ENCODE peak calls at places on chromosome 18, in nine cellular contexts. One of them, this sample, is unnamed.

GRCh38 chr18:34758378-34758948 is 48.4 kb downstream of the DTNA start:
- DNase-seq in fibroblast of lung: no peak
- DNase-seq in adrenal gland: no peak
- DNase-seq in neural progenitor cell: no peak
- DNase-seq in lower lobe of right lung: no peak
- DNase-seq in uterus: no peak
- DNase-seq in mesenchymal stem cell: no peak
- DNase-seq in GM23248: no peak
- DNase-seq in mammary epithelial cell: no peak
- DNase-seq in this sample: no peak

GRCh38 chr18:56890632-56891031 is 239.5 kb downstream of the WDR7 start:
- DNase-seq in fibroblast of lung: peak; percentile 79
- DNase-seq in adrenal gland: no peak
- DNase-seq in neural progenitor cell: no peak
- DNase-seq in lower lobe of right lung: no peak
- DNase-seq in uterus: no peak
- DNase-seq in mesenchymal stem cell: peak; percentile 78
- DNase-seq in GM23248: peak; percentile 87
- DNase-seq in mammary epithelial cell: peak; percentile 77
- DNase-seq in this sample: peak; percentile 39

GRCh38 chr18:4260107-4260506 is 195.0 kb downstream of the DLGAP1 start:
- DNase-seq in fibroblast of lung: no peak
- DNase-seq in adrenal gland: no peak
- DNase-seq in neural progenitor cell: no peak
- DNase-seq in lower lobe of right lung: no peak
- DNase-seq in uterus: no peak
- DNase-seq in mesenchymal stem cell: no peak
- DNase-seq in GM23248: no peak
- DNase-seq in mammary epithelial cell: no peak
- DNase-seq in this sample: no peak

GRCh38 chr18:23169683-23170082 is 34.4 kb downstream of the CABLES1 start:
- DNase-seq in fibroblast of lung: no peak
- DNase-seq in adrenal gland: no peak
- DNase-seq in neural progenitor cell: no peak
- DNase-seq in lower lobe of right lung: no peak
- DNase-seq in uterus: no peak
- DNase-seq in mesenchymal stem cell: no peak
- DNase-seq in GM23248: no peak
- DNase-seq in mammary epithelial cell: no peak
- DNase-seq in this sample: no peak

GRCh38 chr18:59022167-59022945 is 117.3 kb upstream of the SEC11C start:
- DNase-seq in fibroblast of lung: peak; percentile 26
- DNase-seq in adrenal gland: no peak
- DNase-seq in neural progenitor cell: no peak
- DNase-seq in lower lobe of right lung: no peak
- DNase-seq in uterus: no peak
- DNase-seq in mesenchymal stem cell: no peak
- DNase-seq in GM23248: peak; percentile 62
- DNase-seq in mammary epithelial cell: no peak
- DNase-seq in this sample: peak; percentile 83

GRCh38 chr18:64183674-64184073 is 34.8 kb upstream of the LINC00305 start:
- DNase-seq in fibroblast of lung: no peak
- DNase-seq in adrenal gland: no peak
- DNase-seq in neural progenitor cell: no peak
- DNase-seq in lower lobe of right lung: no peak
- DNase-seq in uterus: no peak
- DNase-seq in mesenchymal stem cell: no peak
- DNase-seq in GM23248: no peak
- DNase-seq in mammary epithelial cell: no peak
- DNase-seq in this sample: no peak

GRCh38 chr18:10291568-10291981 is 162.9 kb upstream of the APCDD1 start:
- DNase-seq in fibroblast of lung: peak; percentile 32
- DNase-seq in adrenal gland: peak; percentile 28
- DNase-seq in neural progenitor cell: peak; percentile 20
- DNase-seq in lower lobe of right lung: no peak
- DNase-seq in uterus: peak; percentile 37
- DNase-seq in mesenchymal stem cell: peak; percentile 29
- DNase-seq in GM23248: peak; percentile 83
- DNase-seq in mammary epithelial cell: no peak
- DNase-seq in this sample: no peak

GRCh38 chr18:64244571-64244970 is 95.7 kb upstream of the LINC00305 start:
- DNase-seq in fibroblast of lung: no peak
- DNase-seq in adrenal gland: no peak
- DNase-seq in neural progenitor cell: peak; percentile 12
- DNase-seq in lower lobe of right lung: no peak
- DNase-seq in uterus: no peak
- DNase-seq in mesenchymal stem cell: no peak
- DNase-seq in GM23248: no peak
- DNase-seq in mammary epithelial cell: no peak
- DNase-seq in this sample: no peak

GRCh38 chr18:53266850-53267249 is 926.9 kb downstream of the DCC start:
- DNase-seq in fibroblast of lung: no peak
- DNase-seq in adrenal gland: no peak
- DNase-seq in neural progenitor cell: no peak
- DNase-seq in lower lobe of right lung: no peak
- DNase-seq in uterus: no peak
- DNase-seq in mesenchymal stem cell: no peak
- DNase-seq in GM23248: no peak
- DNase-seq in mammary epithelial cell: no peak
- DNase-seq in this sample: no peak

GRCh38 chr18:9973461-9973860 is 59.6 kb downstream of the VAPA start:
- DNase-seq in fibroblast of lung: no peak
- DNase-seq in adrenal gland: no peak
- DNase-seq in neural progenitor cell: no peak
- DNase-seq in lower lobe of right lung: no peak
- DNase-seq in uterus: no peak
- DNase-seq in mesenchymal stem cell: no peak
- DNase-seq in GM23248: no peak
- DNase-seq in mammary epithelial cell: no peak
- DNase-seq in this sample: no peak

GRCh38 chr18:29853126-29853525 is 1189.4 kb downstream of the DSC3 start:
- DNase-seq in fibroblast of lung: no peak
- DNase-seq in adrenal gland: no peak
- DNase-seq in neural progenitor cell: no peak
- DNase-seq in lower lobe of right lung: no peak
- DNase-seq in uterus: no peak
- DNase-seq in mesenchymal stem cell: no peak
- DNase-seq in GM23248: peak; percentile 66
- DNase-seq in mammary epithelial cell: no peak
- DNase-seq in this sample: no peak

GRCh38 chr18:41703744-41704530 is 251.1 kb upstream of the PIK3C3 start:
- DNase-seq in fibroblast of lung: no peak
- DNase-seq in adrenal gland: no peak
- DNase-seq in neural progenitor cell: no peak
- DNase-seq in lower lobe of right lung: no peak
- DNase-seq in uterus: no peak
- DNase-seq in mesenchymal stem cell: peak; percentile 63
- DNase-seq in GM23248: peak; percentile 6
- DNase-seq in mammary epithelial cell: no peak
- DNase-seq in this sample: no peak

GRCh38 chr18:34866739-34867138 is 156.6 kb downstream of the DTNA start:
- DNase-seq in fibroblast of lung: peak; percentile 44
- DNase-seq in adrenal gland: no peak
- DNase-seq in neural progenitor cell: peak; percentile 27
- DNase-seq in lower lobe of right lung: no peak
- DNase-seq in uterus: no peak
- DNase-seq in mesenchymal stem cell: peak; percentile 43
- DNase-seq in GM23248: peak; percentile 61
- DNase-seq in mammary epithelial cell: no peak
- DNase-seq in this sample: no peak

GRCh38 chr18:22391571-22392359 is 25.9 kb downstream of the CTAGE1 start:
- DNase-seq in fibroblast of lung: peak; percentile 85
- DNase-seq in adrenal gland: peak; percentile 62
- DNase-seq in neural progenitor cell: no peak
- DNase-seq in lower lobe of right lung: no peak
- DNase-seq in uterus: peak; percentile 25
- DNase-seq in mesenchymal stem cell: peak; percentile 97
- DNase-seq in GM23248: peak; percentile 95
- DNase-seq in mammary epithelial cell: peak; percentile 99
- DNase-seq in this sample: peak; percentile 72

GRCh38 chr18:45201489-45201888 is 413.8 kb upstream of the SLC14A2 start:
- DNase-seq in fibroblast of lung: no peak
- DNase-seq in adrenal gland: no peak
- DNase-seq in neural progenitor cell: no peak
- DNase-seq in lower lobe of right lung: no peak
- DNase-seq in uterus: no peak
- DNase-seq in mesenchymal stem cell: no peak
- DNase-seq in GM23248: no peak
- DNase-seq in mammary epithelial cell: no peak
- DNase-seq in this sample: no peak

DNA sequence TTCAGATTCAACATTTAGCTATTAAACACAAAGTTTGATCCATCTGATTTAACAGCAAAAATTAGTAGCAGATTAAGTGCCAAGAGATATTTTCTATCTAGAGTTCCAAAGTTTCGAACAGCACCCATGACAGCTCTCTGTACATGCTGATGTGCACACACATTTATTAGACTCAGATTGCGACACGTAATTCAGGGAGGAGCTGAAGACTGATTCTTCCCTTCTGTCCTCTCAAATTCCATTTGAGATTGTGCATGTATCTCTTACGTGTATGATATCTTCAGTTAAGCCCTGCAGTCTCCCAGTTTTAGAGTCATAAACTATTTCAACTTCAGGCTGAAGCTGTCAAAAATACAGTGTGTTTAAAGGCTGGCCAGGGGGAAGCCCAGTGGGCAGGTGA is 30.7 kb downstream of the CYB5A start:
- DNase-seq in fibroblast of lung: peak; percentile 24
- DNase-seq in adrenal gland: no peak
- DNase-seq in neural progenitor cell: no peak
- DNase-seq in lower lobe of right lung: no peak
- DNase-seq in uterus: no peak
- DNase-seq in mesenchymal stem cell: no peak
- DNase-seq in GM23248: no peak
- DNase-seq in mammary epithelial cell: no peak
- DNase-seq in this sample: no peak
- H3K4me3 ChIP-seq in fibroblast of lung: no peak overlapping the region
- H3K4me3 ChIP-seq in adrenal gland: no peak overlapping the region
- H3K4me3 ChIP-seq in neural progenitor cell: no peak overlapping the region
- H3K4me3 ChIP-seq in lower lobe of right lung: no peak overlapping the region
- H3K4me3 ChIP-seq in uterus: no peak overlapping the region
- H3K4me3 ChIP-seq in mesenchymal stem cell: no peak overlapping the region
- H3K4me3 ChIP-seq in GM23248: no peak overlapping the region
- H3K4me3 ChIP-seq in mammary epithelial cell: no peak overlapping the region
- H3K4me3 ChIP-seq in this sample: no peak overlapping the region

GRCh38 chr18:48536516-48536915 is 2.3 kb upstream of the CTIF start:
- DNase-seq in fibroblast of lung: no peak
- DNase-seq in adrenal gland: no peak
- DNase-seq in neural progenitor cell: no peak
- DNase-seq in lower lobe of right lung: no peak
- DNase-seq in uterus: no peak
- DNase-seq in mesenchymal stem cell: no peak
- DNase-seq in GM23248: no peak
- DNase-seq in mammary epithelial cell: no peak
- DNase-seq in this sample: no peak
- H3K9me3 ChIP-seq in fibroblast of lung: no peaks in the 10 kb centered on the region
- H3K9me3 ChIP-seq in adrenal gland: no peaks in the 10 kb centered on the region
- H3K9me3 ChIP-seq in neural progenitor cell: no peaks in the 10 kb centered on the region
- H3K9me3 ChIP-seq in lower lobe of right lung: no peaks in the 10 kb centered on the region
- H3K9me3 ChIP-seq in uterus: no peaks in the 10 kb centered on the region
- H3K9me3 ChIP-seq in mesenchymal stem cell: no peaks in the 10 kb centered on the region
- H3K9me3 ChIP-seq in GM23248: no peaks in the 10 kb centered on the region
- H3K9me3 ChIP-seq in mammary epithelial cell: no peaks in the 10 kb centered on the region
- H3K9me3 ChIP-seq in this sample: no peaks in the 10 kb centered on the region

GRCh38 chr18:79702906-79703305 is 23.3 kb downstream of the CTDP1 start:
- DNase-seq in fibroblast of lung: no peak
- DNase-seq in adrenal gland: no peak
- DNase-seq in neural progenitor cell: no peak
- DNase-seq in lower lobe of right lung: no peak
- DNase-seq in uterus: no peak
- DNase-seq in mesenchymal stem cell: no peak
- DNase-seq in GM23248: no peak
- DNase-seq in mammary epithelial cell: no peak
- DNase-seq in this sample: no peak
- H3K36me3 ChIP-seq in fibroblast of lung: peaks cover 10% of the 10 kb centered on the region
- H3K36me3 ChIP-seq in adrenal gland: no peaks in the 10 kb centered on the region
- H3K36me3 ChIP-seq in neural progenitor cell: no peaks in the 10 kb centered on the region
- H3K36me3 ChIP-seq in lower lobe of right lung: peaks cover 91% of the 10 kb centered on the region
- H3K36me3 ChIP-seq in uterus: no peaks in the 10 kb centered on the region
- H3K36me3 ChIP-seq in mesenchymal stem cell: peaks cover 65% of the 10 kb centered on the region
- H3K36me3 ChIP-seq in GM23248: no peaks in the 10 kb centered on the region
- H3K36me3 ChIP-seq in mammary epithelial cell: peaks cover 9% of the 10 kb centered on the region
- H3K36me3 ChIP-seq in this sample: no peaks in the 10 kb centered on the region

GRCh38 chr18:24396082-24396623 is 1.5 kb downstream of the OSBPL1A start:
- DNase-seq in fibroblast of lung: peak; percentile 14
- DNase-seq in adrenal gland: no peak
- DNase-seq in neural progenitor cell: no peak
- DNase-seq in lower lobe of right lung: no peak
- DNase-seq in uterus: no peak
- DNase-seq in mesenchymal stem cell: no peak
- DNase-seq in GM23248: peak; percentile 37
- DNase-seq in mammary epithelial cell: no peak
- DNase-seq in this sample: no peak

GRCh38 chr18:24397694-24398365 is at the start of gene OSBPL1A:
- DNase-seq in fibroblast of lung: peak; percentile 91
- DNase-seq in adrenal gland: peak; percentile 97
- DNase-seq in neural progenitor cell: peak; percentile 98
- DNase-seq in lower lobe of right lung: peak; percentile 97
- DNase-seq in uterus: peak; percentile 92
- DNase-seq in mesenchymal stem cell: peak; percentile 94
- DNase-seq in GM23248: peak; percentile 94
- DNase-seq in mammary epithelial cell: peak; percentile 86
- DNase-seq in this sample: peak; percentile 92

GRCh38 chr18:24397131-24397693 is 412 bp downstream of the OSBPL1A start:
- DNase-seq in fibroblast of lung: peak; percentile 85
- DNase-seq in adrenal gland: peak; percentile 75
- DNase-seq in neural progenitor cell: peak; percentile 82
- DNase-seq in lower lobe of right lung: peak; percentile 73
- DNase-seq in uterus: peak; percentile 38
- DNase-seq in mesenchymal stem cell: peak; percentile 91
- DNase-seq in GM23248: peak; percentile 89
- DNase-seq in mammary epithelial cell: peak; percentile 71
- DNase-seq in this sample: peak; percentile 47

GRCh38 chr18:24398515-24398914 is 891 bp upstream of the OSBPL1A start:
- DNase-seq in fibroblast of lung: peak; percentile 29
- DNase-seq in adrenal gland: no peak
- DNase-seq in neural progenitor cell: peak; percentile 50
- DNase-seq in lower lobe of right lung: no peak
- DNase-seq in uterus: no peak
- DNase-seq in mesenchymal stem cell: peak; percentile 65
- DNase-seq in GM23248: peak; percentile 76
- DNase-seq in mammary epithelial cell: peak; percentile 29
- DNase-seq in this sample: peak; percentile 88

DNA sequence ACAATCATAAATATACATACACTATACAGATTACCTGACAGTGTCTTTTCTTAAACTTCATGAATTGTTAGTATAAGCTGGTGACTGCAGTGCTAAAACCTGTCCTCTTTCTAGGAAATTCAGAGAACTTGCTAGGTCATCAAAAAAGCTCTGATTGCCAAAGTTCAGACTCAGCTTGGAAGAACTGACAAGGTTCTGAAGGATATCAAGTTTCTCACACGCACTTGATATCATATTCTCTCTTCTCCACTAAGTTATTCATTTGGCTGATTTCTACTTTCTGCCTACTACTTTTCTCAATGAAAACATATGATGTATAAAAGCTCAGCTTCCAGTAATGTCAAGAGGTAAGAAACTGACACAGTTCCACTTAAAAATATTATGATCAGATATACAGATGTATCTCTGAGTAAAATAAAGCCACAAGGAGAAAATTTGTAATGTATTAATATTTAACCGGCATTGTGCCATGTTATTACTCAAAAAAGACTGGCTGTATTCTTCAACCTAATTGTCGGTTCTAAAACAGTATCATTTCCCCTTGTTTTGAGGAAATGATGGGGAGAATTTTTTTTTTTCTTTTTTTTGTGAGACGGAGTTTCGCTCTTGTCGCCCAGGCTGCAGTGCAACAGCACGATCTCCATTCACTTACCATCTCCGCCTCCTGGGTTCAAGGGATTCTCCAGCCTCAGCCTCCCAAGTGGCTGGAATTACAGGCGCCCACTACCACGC is 2.4 kb downstream of the OSBPL1A start:
- DNase-seq in fibroblast of lung: peak; percentile 38
- DNase-seq in adrenal gland: no peak
- DNase-seq in neural progenitor cell: no peak
- DNase-seq in lower lobe of right lung: no peak
- DNase-seq in uterus: no peak
- DNase-seq in mesenchymal stem cell: peak; percentile 17
- DNase-seq in GM23248: peak; percentile 41
- DNase-seq in mammary epithelial cell: no peak
- DNase-seq in this sample: no peak
- H3K4me3 ChIP-seq in fibroblast of lung: no peak overlapping the region
- H3K4me3 ChIP-seq in adrenal gland: no peak overlapping the region
- H3K4me3 ChIP-seq in neural progenitor cell: no peak overlapping the region
- H3K4me3 ChIP-seq in lower lobe of right lung: no peak overlapping the region
- H3K4me3 ChIP-seq in uterus: no peak overlapping the region
- H3K4me3 ChIP-seq in mesenchymal stem cell: peak overlapping the region; percentile 58
- H3K4me3 ChIP-seq in GM23248: no peak overlapping the region
- H3K4me3 ChIP-seq in mammary epithelial cell: no peak overlapping the region
- H3K4me3 ChIP-seq in this sample: no peak overlapping the region